ENCODE peak calls at places on chromosomes 2 and 18, in seven cellular contexts. I is ovary, D is A549, F is sigmoid colon, R is stomach, J is GM12878, M is SK-N-SH. O is an unnamed sample.

GRCh38 chr18:47997338-47997780 is 66.9 kb upstream of the SMAD2 start:
- DNase-seq in F (no peak), I (no peak), D (peak), M (no peak), R (no peak), J (no peak), O (no peak)

GRCh38 chr2:11530864-11531451 is 2.9 kb upstream of the GREB1 start:
- DNase-seq in M (no peak), I (no peak), F (no peak), D (no peak), J (no peak), R (no peak), O (no peak)

GRCh38 chr2:14927021-14927564 is 294.6 kb downstream of the LRATD1 start:
- DNase-seq in J (no peak), D (no peak), R (no peak), M (no peak), F (no peak), I (no peak), O (no peak)

GRCh38 chr2:152835674-152836073 is 117.3 kb downstream of the ARL6IP6 start:
- DNase-seq in R (no peak), F (no peak), J (no peak), D (no peak), M (no peak), I (no peak), O (no peak)

GRCh38 chr18:76808561-76808960 is 13.8 kb upstream of the ZNF236 start:
- DNase-seq in R (no peak), M (no peak), J (no peak), D (no peak), I (no peak), F (no peak), O (no peak)

GRCh38 chr18:32956591-32957310 is 183.9 kb upstream of the KLHL14 start:
- DNase-seq in F (no peak), I (no peak), J (no peak), R (no peak), M (peak), D (no peak), O (peak)

GRCh38 chr2:239178954-239179353 is 221.9 kb downstream of the HDAC4 start:
- DNase-seq in D (no peak), J (no peak), I (no peak), F (peak), M (no peak), R (no peak), O (no peak)

GRCh38 chr18:76619342-76620315 is 124.6 kb upstream of the ZNF516 start:
- DNase-seq in F (peak), M (no peak), D (no peak), I (peak), J (no peak), R (peak), O (peak)

GRCh38 chr18:78913830-78914585 is 65.6 kb upstream of the SALL3 start:
- DNase-seq in R (no peak), F (no peak), J (no peak), M (no peak), I (no peak), D (no peak), O (no peak)

GRCh38 chr2:136310797-136311558 is 193.0 kb upstream of the CXCR4 start:
- DNase-seq in I (no peak), D (no peak), M (no peak), J (no peak), R (no peak), F (no peak), O (no peak)

GRCh38 chr2:105653313-105653712 is 91.4 kb upstream of the NCK2 start:
- DNase-seq in F (no peak), R (no peak), M (peak), I (no peak), D (no peak), J (no peak), O (no peak)

GRCh38 chr2:51165534-51166260 is 133.8 kb upstream of the NRXN1 start:
- DNase-seq in I (no peak), D (no peak), F (no peak), R (no peak), M (no peak), J (no peak), O (no peak)

GRCh38 chr2:183349046-183349445 is 224.8 kb downstream of the NUP35 start:
- DNase-seq in J (no peak), D (no peak), F (no peak), I (no peak), M (no peak), R (no peak), O (no peak)

GRCh38 chr2:24363306-24363705 is 3.0 kb upstream of the ITSN2 start:
- DNase-seq in J (no peak), D (no peak), R (no peak), M (no peak), I (no peak), F (no peak), O (no peak)

GRCh38 chr18:48915621-48916425 is 34.9 kb downstream of the SMAD7 start:
- DNase-seq in M (no peak), J (no peak), F (peak), R (no peak), I (peak), D (no peak), O (no peak)

GRCh38 chr2:41791523-41791922 is 256.3 kb upstream of the PKDCC start:
- DNase-seq in I (peak), M (no peak), J (no peak), F (no peak), D (peak), R (no peak), O (no peak)

GRCh38 chr2:134745023-134745422 is 26.2 kb upstream of the TMEM163 start:
- DNase-seq in D (no peak), F (no peak), I (no peak), J (no peak), M (no peak), R (no peak), O (no peak)

GRCh38 chr2:145023331-145023934 is 503.5 kb upstream of the ZEB2 start:
- DNase-seq in D (peak), F (no peak), M (no peak), J (no peak), R (no peak), I (no peak), O (no peak)
- H3K4me3 ChIP-seq in D (peak), F (no peak), M (no peak), J (no peak), R (no peak), I (peak), O (peak)

DNA sequence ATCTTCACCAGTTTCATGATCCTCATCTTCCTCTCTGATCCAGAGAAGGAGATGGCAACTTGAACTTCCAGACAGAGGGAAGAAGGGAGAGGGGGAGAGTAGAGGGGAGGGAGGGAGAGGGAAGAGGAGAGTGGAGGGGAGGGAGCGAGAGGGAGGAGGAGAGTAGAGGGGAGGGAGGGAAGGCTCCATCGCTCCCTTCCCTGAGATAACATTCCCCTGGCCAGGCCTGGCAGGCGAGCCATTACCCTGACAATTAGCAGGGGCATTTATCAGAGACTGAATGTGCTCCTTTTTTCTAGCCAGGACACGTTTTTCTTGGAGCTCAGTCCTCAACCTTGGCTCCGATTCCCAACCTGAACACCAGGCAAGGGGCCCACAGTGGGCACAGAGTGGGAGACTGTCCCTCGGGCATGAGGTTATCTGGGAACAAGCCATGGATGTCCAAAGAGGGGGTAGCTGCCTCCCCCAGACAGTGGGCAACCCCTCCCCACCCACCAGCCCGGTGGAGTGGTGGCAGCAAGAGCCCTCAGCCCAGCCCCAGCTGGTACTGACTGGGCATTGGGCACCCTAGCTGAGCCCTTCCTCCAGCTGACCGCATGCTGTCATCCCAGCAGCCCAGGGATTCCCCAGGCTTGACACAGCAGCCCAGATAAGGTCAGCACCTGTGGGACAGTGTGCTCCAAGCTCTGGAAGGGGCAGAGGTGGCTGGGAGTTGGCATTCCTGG is 81.8 kb downstream of the TNS1 start:
- DNase-seq in I (no peak), J (no peak), M (peak), F (peak), D (no peak), R (no peak), O (no peak)
- TF ChIP-seq EP300 in I (no peak), J (no peak), M (peak), F (peak), D (no peak), R (peak), O (peak)

GRCh38 chr2:80489718-80490117 is 185.2 kb upstream of the LRRTM1 start:
- DNase-seq in R (no peak), J (no peak), M (no peak), D (peak), I (no peak), F (no peak), O (no peak)
- H3K27ac ChIP-seq in R (no peak), J (no peak), M (peak), D (no peak), I (no peak), F (no peak), O (no peak)

DNA sequence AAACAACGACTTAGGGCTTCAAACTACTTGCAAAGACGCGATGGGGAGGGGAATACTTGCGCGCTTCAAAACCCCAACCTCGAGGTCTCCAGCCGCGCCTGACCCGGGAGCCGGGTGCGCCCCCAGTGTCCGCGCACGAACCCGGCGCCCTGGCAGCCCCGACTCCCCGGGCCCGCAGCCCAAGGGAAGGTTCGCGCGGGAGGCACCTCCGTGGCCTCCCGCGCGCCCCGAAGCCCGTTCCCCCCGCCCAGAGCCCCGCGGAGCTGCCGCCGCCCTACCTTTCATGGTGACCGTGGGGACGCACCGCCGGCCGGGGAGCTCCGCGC is 308 bp downstream of the COLEC12 start:
- DNase-seq in I (peak), D (no peak), M (peak), R (no peak), F (peak), J (no peak), O (no peak)
- H3K4me3 ChIP-seq in I (peak), D (peak), M (peak), R (peak), F (peak), J (no peak), O (peak)

GRCh38 chr2:235709124-235709813 is 215.4 kb downstream of the AGAP1 start:
- DNase-seq in I (no peak), F (peak), M (no peak), R (peak), J (no peak), D (peak), O (no peak)
- TF ChIP-seq EP300 in I (no peak), F (no peak), M (no peak), R (no peak), J (no peak), D (no peak), O (no peak)

GRCh38 chr2:101630224-101630949 is 67.1 kb upstream of the MAP4K4 start:
- DNase-seq in M (no peak), D (peak), R (peak), F (no peak), J (no peak), I (no peak), O (no peak)
- H3K27ac ChIP-seq in M (no peak), D (no peak), R (peak), F (no peak), J (no peak), I (no peak), O (no peak)

O was measured in tibial nerve.